ENCODE peak calls at places on chromosomes 1 and 21, in nine cellular contexts. U is mucosa of descending colon; A is DND-41; C is ascending aorta; W is CD8-positive, alpha-beta T cell; Z is upper lobe of right lung; Q is breast epithelium; L is SJSA1; N is colonic mucosa. H is an unnamed sample.

GRCh38 chr1:33624991-33625870 is 152.8 kb downstream of the ZSCAN20 start:
- DNase-seq in C (peak), A (peak), N (no peak), W (no peak), U (no peak), Z (no peak), L (no peak), Q (no peak), H (no peak)

GRCh38 chr1:44672254-44672955 is 1.9 kb downstream of the TMEM53 start:
- DNase-seq in A (no peak), Q (peak), W (no peak), Z (peak), L (no peak), C (peak), N (no peak), U (no peak), H (no peak)

GRCh38 chr1:229340496-229340895 is 2.4 kb downstream of the CCSAP start:
- DNase-seq in Z (no peak), U (no peak), Q (no peak), W (no peak), C (no peak), L (no peak), A (no peak), N (no peak), H (no peak)

GRCh38 chr1:177190308-177190970 is 19.7 kb downstream of the BRINP2 start:
- DNase-seq in C (no peak), Z (no peak), N (no peak), W (no peak), U (no peak), Q (no peak), A (no peak), L (no peak), H (no peak)

GRCh38 chr1:230156536-230156935 is 89.5 kb downstream of the GALNT2 start:
- DNase-seq in Q (no peak), C (no peak), N (no peak), Z (no peak), U (no peak), W (no peak), A (no peak), L (no peak), H (no peak)

GRCh38 chr21:32411366-32412161 is 942 bp upstream of the EVA1C start:
- DNase-seq in Z (peak), L (peak), A (no peak), N (peak), U (peak), W (peak), C (peak), Q (peak), H (no peak)

GRCh38 chr1:27655151-27655929 is 16.7 kb downstream of the IFI6 start:
- DNase-seq in Z (no peak), L (no peak), Q (no peak), C (no peak), W (no peak), U (no peak), N (no peak), A (no peak), H (no peak)

GRCh38 chr1:109151146-109151545 is 37.2 kb downstream of the ELAPOR1 start:
- DNase-seq in Z (no peak), A (no peak), L (peak), U (peak), C (no peak), W (no peak), N (peak), Q (no peak), H (peak)

GRCh38 chr1:25197982-25198681 is 34.2 kb downstream of the SYF2 start:
- DNase-seq in L (no peak), Z (no peak), C (no peak), A (no peak), Q (no peak), N (peak), W (peak), U (peak), H (no peak)

GRCh38 chr1:117795190-117795589 is 134.2 kb downstream of the GDAP2 start:
- DNase-seq in W (no peak), A (no peak), L (peak), Q (no peak), N (no peak), Z (no peak), U (no peak), C (no peak), H (peak)

GRCh38 chr1:234599617-234600417 is 10.2 kb downstream of the IRF2BP2 start:
- DNase-seq in W (peak), Q (peak), Z (peak), U (peak), L (peak), A (peak), N (peak), C (peak), H (no peak)

GRCh38 chr1:203665986-203666385 is 39.4 kb downstream of the ATP2B4 start:
- DNase-seq in A (no peak), W (no peak), Z (no peak), L (no peak), Q (no peak), U (no peak), C (no peak), N (no peak), H (no peak)

GRCh38 chr1:177355575-177355974 is 184.8 kb downstream of the BRINP2 start:
- DNase-seq in C (no peak), U (peak), L (no peak), W (no peak), Z (no peak), A (peak), N (no peak), Q (no peak), H (peak)

GRCh38 chr1:34808051-34808810 is 15.4 kb downstream of the GJA4 start:
- DNase-seq in Z (no peak), W (no peak), A (no peak), C (peak), N (no peak), Q (no peak), L (no peak), U (no peak), H (no peak)

GRCh38 chr1:216688127-216688657 is 35.0 kb downstream of the ESRRG start:
- DNase-seq in N (no peak), L (no peak), C (no peak), Z (no peak), Q (no peak), W (no peak), A (no peak), U (no peak), H (no peak)

GRCh38 chr1:241762713-241763339 is 85.2 kb upstream of the EXO1 start:
- DNase-seq in C (no peak), A (no peak), L (no peak), U (no peak), Q (no peak), N (no peak), Z (no peak), W (no peak), H (no peak)

GRCh38 chr1:12409676-12410075 is 179.8 kb downstream of the VPS13D start:
- DNase-seq in C (no peak), A (no peak), N (peak), U (peak), Q (no peak), L (no peak), Z (no peak), W (no peak), H (no peak)

GRCh38 chr1:51570063-51570720 is 46.7 kb upstream of the OSBPL9 start:
- DNase-seq in N (no peak), C (no peak), U (no peak), L (no peak), Q (no peak), W (no peak), Z (no peak), A (no peak), H (no peak)
- H3K4me3 ChIP-seq in N (no peak), C (no peak), U (no peak), L (no peak), Q (no peak), W (no peak), Z (no peak), A (no peak), H (no peak)

GRCh38 chr1:153775432-153776311 is 465 bp downstream of the SLC27A3 start:
- DNase-seq in W (peak), U (peak), A (no peak), C (peak), L (no peak), Q (peak), N (peak), Z (peak), H (no peak)

GRCh38 chr1:153778051-153778823 is 3.0 kb downstream of the SLC27A3 start:
- DNase-seq in N (no peak), Q (no peak), Z (no peak), A (no peak), C (no peak), L (no peak), W (no peak), U (no peak), H (no peak)

GRCh38 chr1:153777648-153778047 is 2.4 kb downstream of the SLC27A3 start:
- DNase-seq in Q (no peak), Z (peak), N (no peak), A (no peak), U (no peak), W (no peak), L (no peak), C (peak), H (no peak)

GRCh38 chr1:153776352-153776751 is 1.1 kb downstream of the SLC27A3 start:
- DNase-seq in Q (no peak), U (no peak), L (no peak), W (no peak), A (no peak), C (no peak), Z (no peak), N (no peak), H (no peak)

GRCh38 chr1:153776971-153777370 is 1.8 kb downstream of the SLC27A3 start:
- DNase-seq in A (no peak), W (no peak), N (no peak), L (no peak), Q (no peak), C (no peak), Z (no peak), U (no peak), H (no peak)
- H3K4me3 ChIP-seq in A (no peak), W (no peak), N (no peak), L (no peak), Q (peak), C (peak), Z (peak), U (no peak), H (no peak)

DNA sequence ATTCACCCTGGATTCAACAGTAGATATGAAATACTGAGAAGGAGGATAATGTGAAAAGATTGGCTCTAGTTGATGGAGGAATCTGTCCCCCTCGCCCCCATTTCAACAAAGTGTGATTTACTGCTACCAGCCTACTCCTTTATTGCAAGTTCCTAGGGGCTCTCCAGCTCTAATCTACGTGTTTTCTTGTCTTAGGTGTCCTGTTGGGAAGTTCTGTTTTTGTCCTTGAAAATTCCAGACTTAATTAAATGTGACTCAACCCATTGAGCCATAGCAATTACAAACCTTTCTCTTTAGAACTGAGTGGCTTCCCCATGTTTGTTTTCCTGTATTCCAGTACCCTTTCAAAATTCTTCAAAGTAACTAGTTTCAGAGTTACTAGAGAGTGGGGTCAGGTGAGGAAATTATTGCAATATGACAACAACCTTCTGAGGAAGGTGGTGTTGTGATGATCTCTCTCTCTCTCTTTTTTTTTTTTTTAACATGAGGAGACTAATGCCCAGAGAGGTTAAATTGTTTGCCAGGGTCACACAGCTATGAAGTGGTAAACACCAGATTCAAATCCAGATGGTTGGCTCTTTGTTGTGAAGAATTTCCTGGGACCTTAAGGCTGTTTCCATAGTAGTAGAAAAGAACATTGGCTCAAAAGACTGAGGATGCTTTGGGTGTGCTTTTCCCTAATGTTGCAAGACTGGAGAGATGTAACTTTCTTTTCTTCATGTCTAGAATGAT is 3.5 kb downstream of the RGL1 start:
- DNase-seq in Z (no peak), Q (no peak), N (no peak), U (no peak), L (no peak), A (no peak), C (no peak), W (no peak), H (no peak)
- H3K4me3 ChIP-seq in Z (peak), Q (peak), N (no peak), U (no peak), L (no peak), A (no peak), C (no peak), W (no peak), H (peak)

DNA sequence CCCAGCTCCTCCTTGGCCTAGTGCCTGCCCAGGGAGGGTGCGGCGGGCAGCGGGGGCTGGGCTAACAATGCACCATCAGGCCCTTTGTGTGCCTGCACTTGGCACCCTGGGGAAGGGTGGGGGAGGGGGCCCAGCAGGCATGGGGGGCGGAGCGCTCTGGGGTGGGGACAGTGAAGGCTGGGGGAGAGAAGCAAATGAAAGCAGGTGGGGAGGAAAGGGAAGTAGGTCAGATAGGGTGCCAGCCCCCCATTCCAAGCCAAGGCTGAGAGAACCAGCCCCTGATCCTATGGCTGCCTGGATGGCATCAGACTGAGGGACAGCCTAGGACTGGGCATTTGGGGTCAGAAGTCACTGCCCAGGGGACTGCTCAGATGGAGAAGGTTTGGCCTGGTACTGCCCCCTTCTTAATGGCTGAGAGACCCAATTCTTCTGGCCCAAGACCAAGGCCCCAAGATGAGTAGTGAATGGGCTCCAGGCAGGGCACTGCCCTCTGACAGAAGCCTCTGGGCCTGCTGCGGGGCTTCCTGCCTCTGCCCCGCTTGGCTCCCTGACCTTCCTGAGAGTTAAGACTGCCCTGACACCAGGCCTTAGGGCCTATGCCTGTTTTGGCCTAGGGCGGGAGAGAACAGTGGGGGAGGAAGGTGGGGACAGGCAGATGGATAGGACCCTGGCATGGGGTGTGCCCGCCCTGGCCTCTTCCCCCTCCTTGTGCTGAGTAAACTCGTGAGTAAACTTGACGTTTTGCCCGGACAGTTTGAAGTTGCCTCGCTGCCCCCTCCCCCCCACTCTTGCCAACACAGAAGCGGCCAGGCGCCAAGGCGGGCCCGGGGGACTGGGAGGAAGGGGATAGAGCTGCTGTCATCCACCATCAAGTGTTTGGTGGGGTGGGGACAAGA is 2.7 kb downstream of the ZBTB7B start:
- DNase-seq in A (no peak), Q (peak), W (no peak), L (no peak), C (peak), N (peak), U (peak), Z (peak), H (no peak)
- H3K4me3 ChIP-seq in A (no peak), Q (peak), W (no peak), L (no peak), C (peak), N (peak), U (no peak), Z (peak), H (peak)

DNA sequence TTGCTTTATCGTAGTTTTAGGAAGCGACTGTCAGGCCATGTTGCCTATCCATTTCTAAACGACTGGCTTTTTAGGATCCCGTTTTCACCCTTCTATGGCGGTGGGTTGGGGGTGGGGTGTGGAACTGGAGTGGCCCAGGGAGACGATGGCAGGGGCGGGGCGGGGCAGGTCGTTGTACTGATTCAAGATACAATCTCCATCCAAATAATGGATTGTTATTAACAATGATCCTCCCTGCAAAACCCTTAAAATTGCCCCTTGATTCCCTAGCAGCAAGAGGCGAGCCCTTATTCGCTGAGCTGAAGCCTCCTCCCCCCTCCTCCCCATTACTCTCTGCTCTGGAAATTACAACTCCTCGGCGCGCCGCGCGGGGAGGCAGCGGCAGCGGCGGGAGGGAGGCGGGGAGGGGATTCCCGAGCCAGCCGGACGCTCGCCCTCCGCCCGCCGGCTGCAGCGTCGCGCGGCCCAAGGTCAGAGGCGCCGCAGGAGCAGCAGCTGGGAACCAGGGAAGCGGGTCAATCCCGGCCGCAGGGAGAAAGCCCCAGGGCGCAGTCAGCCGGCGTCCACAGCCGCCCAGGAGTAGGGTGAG is at the start of gene TRIM67:
- DNase-seq in Q (no peak), U (no peak), L (no peak), W (no peak), C (no peak), Z (no peak), N (no peak), A (no peak), H (no peak)
- H3K4me3 ChIP-seq in Q (peak), U (no peak), L (peak), W (no peak), C (peak), Z (peak), N (peak), A (no peak), H (peak)

GRCh38 chr1:150564051-150564991 is 15.1 kb downstream of the MCL1 start:
- DNase-seq in W (no peak), L (no peak), C (no peak), U (no peak), Z (no peak), N (no peak), A (no peak), Q (no peak), H (no peak)

GRCh38 chr1:150568567-150568966 is 10.8 kb downstream of the MCL1 start:
- DNase-seq in A (no peak), N (no peak), Q (no peak), Z (no peak), L (no peak), W (no peak), U (no peak), C (no peak), H (no peak)

GRCh38 chr1:150566589-150567340 is 12.6 kb downstream of the MCL1 start:
- DNase-seq in U (no peak), A (no peak), W (no peak), Z (peak), L (no peak), C (no peak), Q (no peak), N (no peak), H (no peak)

GRCh38 chr1:150567717-150568561 is 11.5 kb downstream of the MCL1 start:
- DNase-seq in C (peak), L (peak), W (no peak), N (peak), A (peak), U (peak), Z (peak), Q (peak), H (peak)

DNA sequence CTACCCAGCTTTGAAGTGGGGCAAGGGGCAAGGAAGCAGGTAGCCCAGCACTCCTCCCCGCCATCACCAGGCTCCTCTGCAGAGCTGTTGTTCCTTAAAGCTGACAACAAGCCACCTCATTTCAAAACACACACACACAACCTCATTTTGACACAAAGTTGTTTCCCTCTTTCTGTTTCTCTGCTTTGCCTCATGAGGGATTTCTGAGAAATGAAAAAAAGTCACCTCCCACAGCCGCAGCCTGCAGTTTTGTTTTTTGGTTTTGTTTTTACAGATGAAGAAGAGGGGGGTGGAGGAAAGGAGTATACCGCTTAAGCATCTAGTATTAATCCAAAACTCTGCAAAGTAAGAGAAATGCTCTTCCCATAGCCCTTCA is 12.1 kb downstream of the MCL1 start:
- DNase-seq in U (no peak), N (no peak), Z (peak), A (peak), L (no peak), W (peak), C (no peak), Q (no peak), H (no peak)
- H3K4me3 ChIP-seq in U (no peak), N (no peak), Z (peak), A (peak), L (no peak), W (peak), C (peak), Q (peak), H (no peak)